ENCODE peak calls at places on chromosomes 2 and 18, in nine cellular contexts. Z, V, H, C, W, U, R, T and P are unnamed samples.

GRCh38 chr2:128374711-128375413 is 56.2 kb upstream of the HS6ST1 start:
- DNase-seq in Z (no peak), V (no peak), H (no peak), C (no peak), W (peak), U (no peak), R (peak), T (no peak), P (no peak)

GRCh38 chr2:217641987-217642386 is 360.8 kb downstream of the TNS1 start:
- DNase-seq in Z (no peak), V (no peak), H (no peak), C (no peak), W (no peak), U (no peak), R (no peak), T (no peak), P (no peak)

GRCh38 chr18:35597758-35598157 is 16.2 kb downstream of the GALNT1 start:
- DNase-seq in Z (no peak), V (no peak), H (no peak), C (no peak), W (no peak), U (no peak), R (no peak), T (no peak), P (no peak)

GRCh38 chr18:39773656-39774055 is 2181.4 kb upstream of the PIK3C3 start:
- DNase-seq in Z (no peak), V (no peak), H (no peak), C (no peak), W (no peak), U (no peak), R (no peak), T (peak), P (no peak)

GRCh38 chr18:77899972-77900754 is 650.5 kb downstream of the GALR1 start:
- DNase-seq in Z (no peak), V (no peak), H (no peak), C (no peak), W (no peak), U (peak), R (no peak), T (no peak), P (peak)

GRCh38 chr2:4528773-4529172 is 825.4 kb downstream of the DCDC2C start:
- DNase-seq in Z (no peak), V (no peak), H (no peak), C (no peak), W (no peak), U (no peak), R (no peak), T (no peak), P (no peak)

GRCh38 chr18:70693196-70693595 is 404.4 kb downstream of the SOCS6 start:
- DNase-seq in Z (no peak), V (no peak), H (no peak), C (no peak), W (no peak), U (no peak), R (no peak), T (peak), P (no peak)

GRCh38 chr2:127107622-127107999 is 657 bp upstream of the BIN1 start:
- DNase-seq in Z (no peak), V (no peak), H (peak), C (peak), W (no peak), U (peak), R (peak), T (no peak), P (no peak)

GRCh38 chr2:230209422-230210051 is 10.2 kb downstream of the SP110 start:
- DNase-seq in Z (no peak), V (no peak), H (no peak), C (no peak), W (no peak), U (no peak), R (no peak), T (no peak), P (no peak)

GRCh38 chr2:178874529-178875240 is 67.5 kb upstream of the TTN start:
- DNase-seq in Z (no peak), V (no peak), H (no peak), C (no peak), W (no peak), U (no peak), R (no peak), T (no peak), P (peak)

GRCh38 chr2:44168684-44169154 is at the start of gene PPM1B:
- DNase-seq in Z (no peak), V (no peak), H (no peak), C (no peak), W (peak), U (no peak), R (peak), T (no peak), P (no peak)

GRCh38 chr18:58268849-58269248 is 224.8 kb downstream of the NEDD4L start:
- DNase-seq in Z (no peak), V (no peak), H (peak), C (no peak), W (no peak), U (no peak), R (no peak), T (peak), P (no peak)

GRCh38 chr2:199505755-199506403 is 48.1 kb upstream of the SATB2 start:
- DNase-seq in Z (no peak), V (no peak), H (no peak), C (no peak), W (no peak), U (no peak), R (no peak), T (no peak), P (peak)

GRCh38 chr2:21748501-21748900 is 624.7 kb downstream of the TDRD15 start:
- DNase-seq in Z (no peak), V (no peak), H (no peak), C (no peak), W (no peak), U (no peak), R (no peak), T (peak), P (no peak)

GRCh38 chr2:217593732-217594131 is 409.1 kb downstream of the TNS1 start:
- DNase-seq in Z (no peak), V (no peak), H (no peak), C (no peak), W (no peak), U (peak), R (no peak), T (no peak), P (no peak)

GRCh38 chr2:43634604-43635306 is 2.3 kb upstream of the PLEKHH2 start:
- DNase-seq in Z (peak), V (peak), H (no peak), C (no peak), W (no peak), U (no peak), R (no peak), T (peak), P (no peak)

GRCh38 chr2:10590742-10591141 is 99.0 kb downstream of the NOL10 start:
- DNase-seq in Z (no peak), V (no peak), H (no peak), C (no peak), W (no peak), U (no peak), R (no peak), T (no peak), P (no peak)

GRCh38 chr2:207792244-207792785 is 22.6 kb upstream of the FZD5 start:
- DNase-seq in Z (no peak), V (no peak), H (peak), C (no peak), W (no peak), U (peak), R (no peak), T (peak), P (peak)

GRCh38 chr2:1995584-1995983 is 251.3 kb upstream of the PXDN start:
- DNase-seq in Z (no peak), V (no peak), H (no peak), C (no peak), W (no peak), U (no peak), R (no peak), T (no peak), P (no peak)

GRCh38 chr18:78376036-78376435 is 603.6 kb upstream of the SALL3 start:
- DNase-seq in Z (no peak), V (no peak), H (no peak), C (no peak), W (no peak), U (no peak), R (no peak), T (no peak), P (no peak)

GRCh38 chr2:222305510-222306392 is 7.0 kb upstream of the PAX3 start:
- DNase-seq in Z (no peak), V (no peak), H (no peak), C (no peak), W (no peak), U (peak), R (peak), T (no peak), P (peak)

GRCh38 chr2:45083175-45083574 is 73.9 kb upstream of the SIX2 start:
- DNase-seq in Z (no peak), V (no peak), H (no peak), C (no peak), W (no peak), U (no peak), R (no peak), T (no peak), P (no peak)

GRCh38 chr2:216012133-216012829 is 1.1 kb downstream of the MREG start:
- DNase-seq in Z (no peak), V (no peak), H (no peak), C (no peak), W (no peak), U (no peak), R (no peak), T (no peak), P (no peak)

GRCh38 chr2:38465789-38466127 is 88.7 kb upstream of the ATL2 start:
- DNase-seq in Z (no peak), V (no peak), H (peak), C (no peak), W (no peak), U (peak), R (no peak), T (peak), P (peak)

GRCh38 chr2:117917223-117917917 is 96.5 kb downstream of the CCDC93 start:
- DNase-seq in Z (no peak), V (no peak), H (no peak), C (no peak), W (no peak), U (peak), R (no peak), T (peak), P (no peak)

GRCh38 chr18:27226556-27227075 is 41.5 kb upstream of the CHST9 start:
- DNase-seq in Z (no peak), V (no peak), H (no peak), C (no peak), W (no peak), U (no peak), R (no peak), T (no peak), P (no peak)

GRCh38 chr2:37457401-37457901 is 113.0 kb downstream of the QPCT start:
- DNase-seq in Z (no peak), V (no peak), H (no peak), C (no peak), W (no peak), U (no peak), R (no peak), T (peak), P (no peak)

GRCh38 chr2:30026091-30027055 is 105.0 kb upstream of the ALK start:
- DNase-seq in Z (peak), V (peak), H (peak), C (peak), W (no peak), U (peak), R (no peak), T (peak), P (peak)

GRCh38 chr2:238693337-238694093 is 154.4 kb upstream of the TWIST2 start:
- DNase-seq in Z (no peak), V (no peak), H (no peak), C (no peak), W (no peak), U (no peak), R (no peak), T (no peak), P (no peak)

GRCh38 chr2:84799772-84800171 is 81.1 kb downstream of the TRABD2A start:
- DNase-seq in Z (no peak), V (no peak), H (no peak), C (no peak), W (no peak), U (no peak), R (no peak), T (no peak), P (no peak)

GRCh38 chr18:54717673-54718435 is 110.4 kb upstream of the RAB27B start:
- DNase-seq in Z (no peak), V (no peak), H (no peak), C (peak), W (no peak), U (peak), R (no peak), T (no peak), P (peak)

GRCh38 chr2:240672701-240673190 is 9.9 kb downstream of the AQP12B start:
- DNase-seq in Z (no peak), V (no peak), H (no peak), C (no peak), W (no peak), U (peak), R (no peak), T (no peak), P (no peak)

GRCh38 chr2:20600756-20601325 is 50.1 kb downstream of the HS1BP3 start:
- DNase-seq in Z (no peak), V (no peak), H (no peak), C (no peak), W (no peak), U (no peak), R (no peak), T (no peak), P (no peak)

GRCh38 chr2:2271471-2271941 is 59.6 kb downstream of the MYT1L start:
- DNase-seq in Z (no peak), V (peak), H (no peak), C (no peak), W (peak), U (no peak), R (no peak), T (no peak), P (peak)

GRCh38 chr18:50401888-50402287 is 27.0 kb downstream of the SKA1 start:
- DNase-seq in Z (no peak), V (no peak), H (no peak), C (no peak), W (no peak), U (peak), R (no peak), T (peak), P (peak)

GRCh38 chr2:29700560-29700959 is 220.8 kb downstream of the ALK start:
- DNase-seq in Z (peak), V (peak), H (no peak), C (no peak), W (no peak), U (no peak), R (no peak), T (peak), P (no peak)

GRCh38 chr18:45777393-45777792 is 48.1 kb upstream of the SIGLEC15 start:
- DNase-seq in Z (peak), V (no peak), H (no peak), C (no peak), W (no peak), U (no peak), R (no peak), T (peak), P (no peak)